ENCODE peak calls at places on chromosomes 4 and X, in six cellular contexts. V is cardiac muscle cell, S is endodermal cell, U is small intestine, D is aorta, T is neural progenitor cell. Q is an unnamed sample. For H3K36me3 and H3K4me1, the result is how much of the 10 kb centered on the place peaks cover.

GRCh38 chr4:78525559-78525958 is 26.0 kb upstream of the ANXA3 start:
- DNase-seq in U (no peak), S (no peak), T (no peak), V (no peak), D (no peak), Q (no peak)

GRCh38 chr4:81688085-81688484 is 216.4 kb upstream of the RASGEF1B start:
- DNase-seq in T (no peak), V (peak), S (no peak), U (peak), D (no peak), Q (no peak)

GRCh38 chrX:151762802-151763201 is 28.3 kb downstream of the CNGA2 start:
- DNase-seq in U (no peak), T (no peak), S (no peak), D (no peak), V (no peak), Q (no peak)

GRCh38 chrX:149198980-149199732 is 305.9 kb downstream of the IDS start:
- DNase-seq in S (no peak), V (no peak), T (no peak), U (no peak), D (no peak), Q (no peak)

GRCh38 chr4:183370786-183371185 is 48.6 kb upstream of the CLDN24 start:
- DNase-seq in D (no peak), S (no peak), U (no peak), V (no peak), T (no peak), Q (no peak)

GRCh38 chr4:102632236-102632635 is 128.5 kb downstream of the MANBA start:
- DNase-seq in D (no peak), V (no peak), S (no peak), U (no peak), T (no peak), Q (no peak)

GRCh38 chrX:112874140-112874539 is 33.5 kb upstream of the AMOT start:
- DNase-seq in U (no peak), T (no peak), D (no peak), V (peak), S (no peak), Q (no peak)

GRCh38 chr4:17722361-17722710 is 59.1 kb downstream of the FAM184B start:
- DNase-seq in D (no peak), V (no peak), U (no peak), S (no peak), T (no peak), Q (no peak)

GRCh38 chrX:19334945-19335626 is 8.6 kb upstream of the PDHA1 start:
- DNase-seq in V (peak), D (no peak), S (peak), U (peak), T (peak), Q (peak)

GRCh38 chr4:184825394-184826314 is at the start of gene ACSL1:
- DNase-seq in U (peak), S (peak), T (peak), V (peak), D (peak), Q (peak)

GRCh38 chr4:169975837-169976796 is 50.1 kb downstream of the MFAP3L start:
- DNase-seq in S (no peak), U (peak), D (no peak), T (peak), V (no peak), Q (no peak)

GRCh38 chrX:44474410-44474809 is 68.2 kb downstream of the FUNDC1 start:
- DNase-seq in D (no peak), T (no peak), S (no peak), V (peak), U (no peak), Q (no peak)

GRCh38 chrX:262391-262909 is 18.7 kb upstream of the PLCXD1 start:
- DNase-seq in V (no peak), D (no peak), U (no peak), S (peak), T (no peak), Q (no peak)

GRCh38 chr4:69071286-69071685 is 25.0 kb upstream of the UGT2B7 start:
- DNase-seq in V (no peak), U (no peak), T (no peak), S (no peak), D (no peak), Q (no peak)

GRCh38 chr4:98341309-98341708 is 80.1 kb downstream of the RAP1GDS1 start:
- DNase-seq in U (no peak), T (no peak), D (no peak), V (peak), S (no peak), Q (peak)

GRCh38 chr4:102761478-102761790 is 666 bp upstream of the MANBA start:
- DNase-seq in U (no peak), T (no peak), S (no peak), D (no peak), V (peak), Q (no peak)

GRCh38 chrX:11423362-11423818 is 130.2 kb downstream of the AMELX start:
- DNase-seq in U (no peak), T (no peak), D (peak), V (peak), S (no peak), Q (no peak)

GRCh38 chrX:77689376-77689775 is 96.6 kb downstream of the ATRX start:
- DNase-seq in V (no peak), S (no peak), U (no peak), T (no peak), D (no peak), Q (no peak)

GRCh38 chrX:109959356-109959871 is 43.5 kb upstream of the TMEM164 start:
- DNase-seq in V (no peak), S (no peak), D (no peak), T (no peak), U (no peak), Q (no peak)

GRCh38 chrX:9534686-9535085 is 69.8 kb downstream of the TBL1X start:
- DNase-seq in D (no peak), V (peak), T (peak), U (no peak), S (no peak), Q (no peak)

GRCh38 chrX:21479695-21480280 is 105.6 kb downstream of the CNKSR2 start:
- DNase-seq in U (peak), V (peak), T (peak), D (no peak), S (peak), Q (peak)

GRCh38 chrX:153549807-153550206 is 32.4 kb downstream of the ATP2B3 start:
- DNase-seq in S (peak), V (no peak), T (no peak), U (no peak), D (no peak), Q (no peak)

GRCh38 chr4:2843909-2844584 is 403 bp downstream of the ADD1 start:
- DNase-seq in V (peak), S (peak), T (peak), U (peak), D (peak), Q (no peak)

GRCh38 chr4:99965173-99965572 is 15.1 kb upstream of the H2AZ1 start:
- DNase-seq in U (no peak), V (no peak), T (no peak), D (no peak), S (no peak), Q (no peak)

GRCh38 chr4:144872508-144873293 is 225.3 kb downstream of the ANAPC10 start:
- DNase-seq in U (no peak), S (no peak), T (no peak), D (no peak), V (peak), Q (no peak)

GRCh38 chr4:65893957-65894755 is 223.9 kb upstream of the EPHA5 start:
- DNase-seq in U (no peak), D (no peak), T (no peak), S (no peak), V (peak), Q (no peak)

GRCh38 chr4:109432676-109433075 is 939 bp upstream of the SEC24B start:
- DNase-seq in D (no peak), U (peak), V (peak), T (peak), S (no peak), Q (no peak)

GRCh38 chr4:164779811-164780216 is 25.9 kb downstream of the SMIM31 start:
- DNase-seq in D (no peak), S (peak), T (peak), V (peak), U (no peak), Q (peak)

GRCh38 chr4:137572163-137572562 is 39.9 kb upstream of the PCDH18 start:
- DNase-seq in V (no peak), T (no peak), D (no peak), U (no peak), S (no peak), Q (no peak)

GRCh38 chr4:168566736-168567135 is 69.9 kb downstream of the PALLD start:
- DNase-seq in D (no peak), U (no peak), S (no peak), T (no peak), V (no peak), Q (no peak)

GRCh38 chr4:1871471-1872021 is 353 bp downstream of the NSD2 start:
- DNase-seq in T (no peak), D (peak), S (peak), U (no peak), V (peak), Q (no peak)

DNA sequence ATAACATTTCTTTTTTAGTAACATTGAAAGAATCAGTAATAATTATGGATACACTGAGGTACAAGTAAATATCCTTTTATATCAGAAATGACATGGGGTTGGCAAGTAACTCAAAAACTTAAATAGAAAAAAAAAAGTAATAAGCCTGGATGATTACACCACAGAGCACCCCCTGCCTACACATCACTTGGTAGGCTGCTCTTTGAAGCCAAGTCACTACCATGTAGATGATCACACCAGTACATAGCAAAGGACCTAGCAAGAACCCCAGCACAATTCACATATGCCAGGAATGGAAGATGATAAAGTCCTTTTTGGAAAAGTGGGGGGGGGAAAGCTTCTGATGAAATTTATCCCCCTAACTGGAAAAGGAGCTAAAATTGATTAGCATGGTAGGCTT is 56.9 kb downstream of the METTL14 start:
- DNase-seq in V (peak), S (no peak), U (no peak), D (no peak), T (no peak), Q (no peak)
- H3K36me3 ChIP-seq in V (under half), S (half or more), U (under half), D (under half), T (under half), Q (half or more)

DNA sequence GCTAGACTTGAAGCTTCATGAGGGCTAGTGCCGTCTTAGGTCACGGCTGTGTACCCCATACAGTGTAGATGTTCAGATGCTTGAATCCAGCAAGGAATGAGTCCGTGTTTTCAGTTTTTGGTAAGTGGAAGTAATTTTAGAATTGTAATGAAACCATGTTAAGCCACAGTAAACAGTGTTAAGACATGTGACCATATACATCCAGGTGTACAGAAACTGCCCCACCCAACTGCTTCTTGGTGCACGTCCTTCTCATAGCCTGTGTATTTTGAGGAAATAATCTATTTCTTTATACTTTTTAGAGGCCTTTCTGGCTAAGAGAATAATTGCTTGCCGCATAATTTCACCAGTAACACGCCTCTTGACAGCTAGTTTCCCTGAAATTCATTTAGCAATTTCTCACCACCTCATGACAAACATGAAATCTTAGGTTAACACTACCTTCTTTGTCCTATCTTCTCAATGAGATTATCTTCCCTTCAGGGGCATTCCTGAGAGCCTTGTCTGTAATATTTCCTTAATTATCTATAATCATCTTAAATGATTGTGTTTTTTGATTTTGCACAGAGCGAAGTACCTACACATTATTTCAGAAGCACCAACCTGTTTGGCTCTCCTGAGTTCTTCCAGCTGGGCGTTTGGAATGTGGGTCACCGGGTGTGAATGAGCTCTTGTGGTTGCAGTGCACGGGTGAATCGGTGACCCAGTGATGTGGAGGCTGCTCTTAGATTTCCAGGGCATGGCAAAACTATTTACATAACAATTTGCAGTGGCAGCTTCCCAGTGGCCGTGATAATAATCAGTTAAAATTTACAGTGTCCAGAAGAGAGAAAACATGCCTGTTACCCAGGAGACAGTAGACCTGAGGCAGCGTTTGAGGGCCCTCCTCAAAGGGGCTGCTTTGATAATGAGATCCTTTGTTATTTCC is 50.2 kb upstream of the TADA2B start:
- DNase-seq in V (no peak), D (no peak), T (no peak), S (no peak), U (no peak), Q (peak)
- H3K4me1 ChIP-seq in V (under half), D (under half), T (under half), S (under half), U (under half), Q (under half)

DNA sequence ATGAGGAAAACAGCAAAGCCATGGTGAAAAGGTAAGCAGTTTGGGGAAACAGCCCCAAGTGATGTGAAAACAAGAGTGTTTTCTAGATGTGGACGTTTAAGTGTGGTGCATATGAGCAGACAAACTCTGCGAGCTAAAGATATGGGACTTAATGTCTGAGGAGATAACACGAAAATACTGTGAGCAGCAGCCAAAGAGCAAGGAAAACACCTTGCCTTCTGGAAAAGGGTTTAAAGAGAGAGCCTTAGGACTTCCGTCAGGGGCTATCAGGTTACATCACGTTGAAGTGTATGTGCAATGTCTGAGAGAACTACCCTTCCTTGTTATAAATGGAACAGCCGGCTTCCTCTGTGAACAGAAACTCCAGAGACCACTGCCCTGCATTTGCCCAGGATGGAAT is 54.2 kb downstream of the LEF1 start:
- DNase-seq in T (peak), U (no peak), V (no peak), D (no peak), S (no peak), Q (no peak)
- H3K36me3 ChIP-seq in T (under half), U (under half), V (under half), D (under half), S (under half), Q (under half)

GRCh38 chr4:153243464-153243863 is 39.2 kb downstream of the TRIM2 start:
- DNase-seq in S (no peak), T (no peak), U (peak), D (no peak), V (no peak), Q (no peak)

GRCh38 chr4:153244969-153245368 is 40.7 kb downstream of the TRIM2 start:
- DNase-seq in U (peak), S (no peak), V (no peak), D (no peak), T (no peak), Q (no peak)

GRCh38 chr4:153247116-153247490 is 42.9 kb downstream of the TRIM2 start:
- DNase-seq in D (no peak), V (no peak), S (peak), U (no peak), T (no peak), Q (no peak)

GRCh38 chr4:153246446-153247115 is 42.3 kb downstream of the TRIM2 start:
- DNase-seq in S (no peak), T (no peak), V (no peak), D (no peak), U (no peak), Q (no peak)

DNA sequence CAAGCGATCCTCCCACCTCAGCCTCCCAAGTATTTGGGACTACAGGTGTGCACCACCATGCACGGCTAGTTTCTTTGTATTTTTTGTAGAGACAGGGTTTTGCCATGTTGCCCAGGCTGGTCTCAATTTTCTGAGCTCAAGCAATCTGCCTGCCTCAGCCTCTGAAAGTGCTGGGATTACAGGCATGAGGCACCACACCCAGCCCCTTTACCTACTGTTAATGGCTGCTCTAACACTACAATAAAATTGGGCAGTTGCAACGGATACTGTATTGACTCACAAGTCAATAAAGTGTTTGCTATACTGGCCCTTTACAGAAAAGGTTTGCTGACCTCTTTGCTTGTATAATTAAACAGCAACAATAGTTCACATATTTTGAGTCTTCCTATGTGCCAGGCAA is 41.5 kb downstream of the TRIM2 start:
- DNase-seq in T (no peak), V (no peak), U (peak), D (no peak), S (no peak), Q (no peak)
- H3K4me1 ChIP-seq in T (under half), V (under half), U (under half), D (under half), S (under half), Q (under half)

DNA sequence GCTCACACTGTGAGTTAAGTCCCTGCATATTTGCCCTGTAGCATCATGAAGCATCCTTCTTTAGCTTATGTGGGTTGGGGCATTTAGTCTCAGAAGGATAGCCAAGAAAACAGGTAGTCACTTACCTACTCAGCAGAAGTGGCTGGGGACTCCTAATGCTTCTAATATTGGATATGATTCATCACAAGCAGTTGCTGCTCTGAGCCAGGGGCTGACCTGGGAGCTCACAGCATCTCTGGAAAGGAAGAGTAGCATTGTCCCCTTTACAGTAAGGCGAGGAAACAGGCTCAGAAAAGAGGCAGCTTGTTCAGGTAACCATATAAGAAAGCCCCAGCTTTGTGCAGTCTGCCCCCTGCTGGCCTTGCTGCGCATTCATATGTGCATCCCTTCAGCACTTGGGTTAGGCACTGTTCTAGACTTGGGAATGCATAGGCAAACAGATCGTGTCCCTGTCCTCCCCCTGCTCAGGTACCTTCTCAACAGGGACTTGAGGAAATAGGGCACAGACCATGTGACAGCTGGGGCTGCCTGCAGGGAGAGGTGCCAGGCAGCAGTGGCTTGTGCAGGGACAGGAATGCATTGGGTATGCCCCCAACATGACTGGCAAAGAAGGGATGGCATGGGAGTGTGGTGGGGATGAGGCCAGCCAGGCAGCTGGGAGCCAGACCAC is 35.7 kb upstream of the TBC1D14 start:
- DNase-seq in S (peak), V (peak), U (peak), T (peak), D (peak), Q (peak)
- H3K36me3 ChIP-seq in S (half or more), V (under half), U (under half), T (under half), D (under half), Q (under half)

GRCh38 chrX:17592117-17592516 is 145.2 kb upstream of the SCML1 start:
- DNase-seq in T (no peak), V (peak), D (no peak), U (no peak), S (no peak), Q (no peak)
- H3K4me1 ChIP-seq in T (under half), V (under half), D (under half), U (under half), S (under half), Q (under half)

GRCh38 chrX:71545364-71545763 is 12.5 kb downstream of the OGT start:
- DNase-seq in U (no peak), S (no peak), T (no peak), V (no peak), D (no peak), Q (no peak)

GRCh38 chrX:71542411-71542810 is 9.5 kb downstream of the OGT start:
- DNase-seq in V (peak), U (peak), S (no peak), T (no peak), D (no peak), Q (no peak)

GRCh38 chrX:71541546-71542022 is 8.7 kb downstream of the OGT start:
- DNase-seq in D (no peak), T (no peak), V (peak), S (no peak), U (no peak), Q (no peak)

GRCh38 chrX:71542825-71543224 is 9.9 kb downstream of the OGT start:
- DNase-seq in D (no peak), V (no peak), U (no peak), S (no peak), T (no peak), Q (no peak)

DNA sequence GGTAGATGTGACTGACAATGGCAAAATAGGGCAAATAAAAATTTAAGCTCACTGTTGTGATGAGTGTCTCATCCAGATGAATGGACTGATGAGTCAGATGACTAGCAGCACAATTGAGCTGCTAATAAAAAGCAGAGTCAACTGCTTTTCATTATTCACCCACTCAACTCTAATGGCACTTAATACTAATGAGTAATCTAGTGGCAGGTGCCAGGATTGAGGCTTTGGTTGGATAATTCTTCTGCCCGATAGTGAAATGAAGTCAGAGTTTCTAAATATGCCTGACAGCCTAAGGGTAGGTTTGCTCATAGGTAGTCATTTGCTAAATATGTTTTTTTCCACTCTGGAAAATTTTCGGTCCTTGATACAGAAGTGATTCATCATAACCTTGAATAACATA is 10.4 kb downstream of the OGT start:
- DNase-seq in D (no peak), T (no peak), V (peak), U (peak), S (no peak), Q (no peak)
- H3K36me3 ChIP-seq in D (under half), T (under half), V (under half), U (under half), S (half or more), Q (half or more)